ENCODE peak calls at places on chromosome 19, in four cellular contexts. I is GM12878, O is H1, S is HepG2. M is an unnamed sample.

GRCh38 chr19:13748169-13748884 is 16.0 kb upstream of the MRI1 start:
- DNase-seq in I (no peak), O (no peak), S (no peak), M (no peak)

GRCh38 chr19:19404879-19405860 is at the start of gene GATAD2A:
- DNase-seq in I (peak; percentile 44), O (peak; percentile 66), S (peak; percentile 75), M (peak; percentile 85)

GRCh38 chr19:18345296-18345695 is 4.9 kb downstream of the PGPEP1 start:
- DNase-seq in I (no peak), O (no peak), S (no peak), M (no peak)

GRCh38 chr19:14678199-14678598 is 3.6 kb upstream of the ADGRE3 start:
- DNase-seq in I (no peak), O (no peak), S (no peak), M (no peak)

GRCh38 chr19:3357731-3358391 is 8.5 kb upstream of the NFIC start:
- DNase-seq in I (no peak), O (no peak), S (no peak), M (peak; percentile 57)

GRCh38 chr19:50341091-50341564 is 12.0 kb upstream of the KCNC3 start:
- DNase-seq in I (peak; percentile 96), O (no peak), S (no peak), M (no peak)

GRCh38 chr19:56642711-56643459 is at the start of gene SMIM17:
- DNase-seq in I (no peak), O (no peak), S (no peak), M (no peak)

GRCh38 chr19:56103027-56103614 is 18.0 kb downstream of the ZNF787 start:
- DNase-seq in I (no peak), O (no peak), S (no peak), M (no peak)

GRCh38 chr19:46618670-46619231 is 6.1 kb downstream of the PTGIR start:
- DNase-seq in I (peak; percentile 77), O (no peak), S (no peak), M (no peak)

GRCh38 chr19:32022946-32023832 is 322.2 kb upstream of the ZNF507 start:
- DNase-seq in I (no peak), O (no peak), S (peak; percentile 18), M (no peak)

GRCh38 chr19:40283414-40284250 is 1.5 kb downstream of the AKT2 start:
- DNase-seq in I (no peak), O (no peak), S (peak; percentile 58), M (no peak)

DNA sequence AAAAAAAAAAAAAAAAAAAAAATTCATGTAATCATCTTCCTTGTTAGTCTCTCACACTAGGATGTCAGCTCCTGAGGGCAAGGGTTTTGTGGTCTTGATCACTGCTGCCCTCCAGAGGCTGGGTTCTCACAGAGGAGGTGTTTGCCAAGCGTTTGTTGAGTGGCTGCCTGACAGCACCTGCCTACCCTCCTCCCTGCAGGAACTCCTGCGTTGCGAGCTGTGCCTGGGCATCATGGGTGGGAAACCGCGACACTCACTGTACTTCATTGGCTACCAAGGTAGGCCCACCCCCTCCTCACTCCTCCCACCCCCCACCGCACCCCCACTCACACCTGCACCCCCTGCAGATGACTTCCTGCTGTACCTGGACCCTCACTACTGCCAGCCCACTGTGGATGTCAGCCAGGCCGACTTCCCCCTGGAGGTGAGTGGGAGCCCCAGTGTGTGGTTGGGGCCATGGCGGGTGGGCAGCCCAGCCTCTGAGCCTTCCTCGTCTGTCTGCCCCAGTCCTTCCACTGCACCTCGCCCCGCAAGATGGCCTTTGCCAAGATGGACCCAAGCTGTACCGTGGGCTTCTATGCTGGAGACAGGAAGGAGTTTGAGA is 8.1 kb downstream of the ATG4D start:
- DNase-seq in I (no peak), O (no peak), S (no peak), M (no peak)
- TF ChIP-seq SUZ12 in I (no peak), O (no peak), S (no peak), M (no peak)

GRCh38 chr19:10113592-10113963 is 2.1 kb downstream of the P2RY11 start:
- DNase-seq in I (no peak), O (no peak), S (no peak), M (no peak)
- TF ChIP-seq ZNF274 in I (no peak), O (no peak), S (no peak), M (no peak)

GRCh38 chr19:51903192-51903591 is 1.6 kb downstream of the ZNF649 start:
- DNase-seq in I (no peak), O (no peak), S (no peak), M (no peak)
- TF ChIP-seq SUZ12 in I (no peak), O (no peak), S (no peak), M (no peak)

GRCh38 chr19:29876414-29876813 is 64.6 kb downstream of the CCNE1 start:
- DNase-seq in I (no peak), O (no peak), S (no peak), M (no peak)
- TF ChIP-seq ZNF274 in I (no peak), O (no peak), S (no peak), M (no peak)

GRCh38 chr19:16141043-16141442 is 2.4 kb upstream of the HSH2D start:
- DNase-seq in I (peak; percentile 75), O (no peak), S (no peak), M (no peak)

GRCh38 chr19:16146112-16146511 is 2.6 kb downstream of the HSH2D start:
- DNase-seq in I (no peak), O (no peak), S (no peak), M (no peak)

GRCh38 chr19:16144216-16144581 is 714 bp downstream of the HSH2D start:
- DNase-seq in I (no peak), O (no peak), S (no peak), M (no peak)

GRCh38 chr19:16142032-16142580 is 1.4 kb upstream of the HSH2D start:
- DNase-seq in I (no peak), O (no peak), S (no peak), M (no peak)

DNA sequence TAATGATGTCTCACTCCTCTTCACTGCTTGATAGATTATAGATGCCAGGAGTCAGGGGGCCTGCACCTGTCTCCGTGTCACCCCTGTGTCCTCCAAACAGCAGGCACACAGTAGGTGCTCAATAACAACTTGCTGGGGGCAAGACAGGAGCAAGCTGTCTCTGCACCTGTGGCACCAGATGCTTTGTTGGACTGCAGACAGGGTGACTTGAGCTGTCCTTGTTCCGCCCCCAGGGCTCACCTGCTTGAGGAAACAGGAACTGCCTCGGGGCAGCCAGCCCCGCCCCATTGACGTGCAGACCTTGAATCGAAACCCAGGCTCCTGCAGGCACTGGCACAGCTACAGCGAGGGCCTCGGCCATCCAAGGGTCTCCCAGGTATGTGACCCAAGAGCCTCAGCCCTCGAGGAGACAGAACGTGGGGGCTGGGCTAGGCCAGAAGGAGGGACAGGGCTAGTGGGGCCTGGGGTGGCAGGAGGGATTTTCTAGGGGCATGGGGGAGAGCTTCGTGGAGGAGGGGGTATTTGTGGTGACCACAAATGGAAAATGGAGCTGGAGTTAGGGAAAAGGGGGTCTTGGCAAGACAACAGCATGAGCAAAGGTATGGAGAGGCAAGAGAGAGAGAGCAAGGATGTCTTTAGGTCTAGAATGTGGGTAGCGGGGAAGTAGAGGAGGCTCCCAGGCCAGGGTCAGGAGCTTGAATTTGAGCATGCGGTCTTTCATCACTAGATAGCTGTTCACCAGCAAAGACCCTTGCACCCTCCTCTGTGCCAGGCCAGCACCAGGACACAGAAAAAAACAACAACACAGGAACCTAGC is at the start of gene HSH2D:
- DNase-seq in I (peak; percentile 90), O (peak; percentile 63), S (peak; percentile 45), M (no peak)
- TF ChIP-seq SUZ12 in I (no peak), O (no peak), S (no peak), M (no peak)

DNA sequence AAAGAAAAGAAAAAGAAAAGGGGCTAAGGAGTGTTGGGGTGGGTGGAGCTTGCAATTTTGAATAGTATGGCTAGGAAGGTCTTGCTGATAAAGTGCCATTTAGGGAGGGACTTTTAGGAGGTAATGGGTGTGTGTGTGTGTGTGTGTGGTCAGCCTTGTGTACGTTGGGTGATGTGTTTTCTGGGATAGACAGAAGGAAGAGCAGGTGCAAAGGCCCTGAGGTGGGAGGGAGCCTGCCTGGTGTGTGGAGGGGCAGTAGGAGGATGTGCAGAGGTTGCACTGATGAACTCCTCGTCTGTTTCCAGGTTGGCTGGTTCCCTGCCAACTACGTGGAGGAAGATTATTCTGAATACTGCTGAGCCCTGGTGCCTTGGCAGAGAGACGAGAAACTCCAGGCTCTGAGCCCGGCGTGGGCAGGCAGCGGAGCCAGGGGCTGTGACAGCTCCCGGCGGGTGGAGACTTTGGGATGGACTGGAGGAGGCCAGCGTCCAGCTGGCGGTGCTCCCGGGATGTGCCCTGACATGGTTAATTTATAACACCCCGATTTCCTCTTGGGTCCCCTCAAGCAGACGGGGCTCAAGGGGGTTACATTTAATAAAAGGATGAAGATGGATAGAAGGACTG is 30.5 kb upstream of the ADGRE1 start:
- DNase-seq in I (no peak), O (no peak), S (no peak), M (no peak)
- TF ChIP-seq ZNF274 in I (no peak), O (no peak), S (no peak), M (no peak)

GRCh38 chr19:9362905-9363304 is at the start of gene ZNF177:
- DNase-seq in I (no peak), O (no peak), S (no peak), M (peak; percentile 69)
- TF ChIP-seq SUZ12 in I (no peak), O (no peak), S (no peak), M (no peak)

M was measured in NT2/D1.